ENCODE peak calls at places on chromosomes 4 and X, in four cellular contexts. K is K562, O is WTC11, L is HepG2. W is an unnamed sample.

GRCh38 chr4:76589402-76589801 is 154.4 kb downstream of the SHROOM3 start:
- DNase-seq in K (no peak), O (no peak), L (no peak), W (no peak)

GRCh38 chr4:15682790-15683495 is 1.3 kb downstream of the FAM200B start:
- DNase-seq in K (no peak), O (no peak), L (no peak), W (no peak)

GRCh38 chr4:140136509-140136908 is 17.5 kb downstream of the MAML3 start:
- DNase-seq in K (no peak), O (no peak), L (no peak), W (no peak)

GRCh38 chr4:26049447-26049846 is 135.4 kb downstream of the SMIM20 start:
- DNase-seq in K (no peak), O (no peak), L (no peak), W (no peak)

GRCh38 chr4:48341776-48342558 is 638 bp downstream of the SLAIN2 start:
- DNase-seq in K (peak; percentile 43), O (peak; percentile 72), L (no peak), W (peak; percentile 23)

GRCh38 chrX:151902813-151903591 is 9.7 kb upstream of the MAGEA4 start:
- DNase-seq in K (no peak), O (no peak), L (peak; percentile 2), W (no peak)

GRCh38 chrX:136260801-136261200 is 9.6 kb upstream of the MAP7D3 start:
- DNase-seq in K (no peak), O (no peak), L (no peak), W (no peak)

GRCh38 chr4:158808399-158808798 is 39.6 kb downstream of the FNIP2 start:
- DNase-seq in K (no peak), O (no peak), L (no peak), W (no peak)

GRCh38 chr4:165507381-165507780 is 128.6 kb downstream of the CPE start:
- DNase-seq in K (no peak), O (no peak), L (no peak), W (no peak)

GRCh38 chrX:79081895-79082512 is 62.5 kb upstream of the GPR174 start:
- DNase-seq in K (peak; percentile 10), O (no peak), L (no peak), W (peak; percentile 28)

GRCh38 chr4:51851090-51851936 is 8.4 kb downstream of the DCUN1D4 start:
- DNase-seq in K (peak; percentile 24), O (no peak), L (no peak), W (no peak)

GRCh38 chr4:184147858-184148799 is 69.5 kb downstream of the ENPP6 start:
- DNase-seq in K (no peak), O (no peak), L (no peak), W (no peak)

GRCh38 chr4:145186719-145187118 is 6.3 kb upstream of the OTUD4 start:
- DNase-seq in K (no peak), O (no peak), L (no peak), W (no peak)

GRCh38 chr4:151990201-151990600 is 229.4 kb upstream of the GATB start:
- DNase-seq in K (no peak), O (no peak), L (no peak), W (no peak)

DNA sequence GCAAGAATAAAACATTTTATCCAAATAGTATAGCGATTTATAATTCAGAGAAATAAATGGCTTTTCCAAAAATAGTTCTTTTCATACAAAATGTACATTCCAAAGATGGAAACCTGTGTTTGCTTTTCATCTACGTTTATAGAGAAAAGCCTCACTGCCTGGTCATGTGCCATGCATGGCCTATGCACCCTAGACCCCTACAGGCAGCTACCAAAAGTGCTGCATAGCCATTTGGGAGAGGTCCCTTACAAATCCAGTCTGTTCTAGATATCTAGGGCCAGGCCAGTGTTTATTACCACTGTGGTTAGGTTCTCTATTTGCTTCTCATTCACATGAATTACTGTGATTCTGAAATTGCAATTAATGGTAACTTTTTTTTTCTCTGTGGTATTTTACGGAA is 17.2 kb downstream of the HMGB2 start:
- DNase-seq in K (peak; percentile 36), O (peak; percentile 52), L (peak; percentile 21), W (peak; percentile 40)
- TF ChIP-seq ELF4 in K (no peak), O (no peak), L (no peak), W (no peak)

GRCh38 chr4:71538528-71538927 is 199.7 kb downstream of the SLC4A4 start:
- DNase-seq in K (no peak), O (no peak), L (no peak), W (no peak)
- TF ChIP-seq ELF4 in K (no peak), O (no peak), L (no peak), W (no peak)

DNA sequence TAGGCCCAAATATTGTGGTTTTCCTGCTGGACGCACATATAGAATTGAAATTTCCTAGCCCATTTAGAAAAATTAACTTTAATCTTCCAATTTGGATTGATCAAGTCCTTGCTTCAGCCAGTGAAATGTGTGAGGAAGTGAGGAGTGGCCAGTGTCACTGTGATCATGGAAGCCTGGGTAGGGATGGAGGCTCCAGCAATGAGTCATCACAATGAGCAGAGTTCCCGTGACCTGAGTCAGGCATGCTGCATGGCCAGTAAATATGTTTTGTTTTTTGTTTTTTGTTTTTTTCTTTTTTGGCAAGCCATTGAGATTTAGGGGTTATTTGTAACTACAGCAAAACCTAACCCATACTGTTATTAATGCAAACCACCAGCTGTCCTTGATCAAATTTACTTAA is 52.1 kb downstream of the IDS start:
- DNase-seq in K (no peak), O (no peak), L (no peak), W (no peak)
- TF ChIP-seq ELF4 in K (no peak), O (no peak), L (no peak), W (no peak)

GRCh38 chr4:8765631-8766590 is 105.7 kb downstream of the HMX1 start:
- DNase-seq in K (no peak), O (peak; percentile 7), L (no peak), W (no peak)

GRCh38 chr4:8768357-8768999 is 103.2 kb downstream of the HMX1 start:
- DNase-seq in K (no peak), O (no peak), L (no peak), W (no peak)

GRCh38 chr4:8763966-8764901 is 107.4 kb downstream of the HMX1 start:
- DNase-seq in K (no peak), O (peak; percentile 6), L (no peak), W (no peak)

GRCh38 chr4:8765084-8765483 is 106.6 kb downstream of the HMX1 start:
- DNase-seq in K (no peak), O (peak; percentile 8), L (no peak), W (no peak)

DNA sequence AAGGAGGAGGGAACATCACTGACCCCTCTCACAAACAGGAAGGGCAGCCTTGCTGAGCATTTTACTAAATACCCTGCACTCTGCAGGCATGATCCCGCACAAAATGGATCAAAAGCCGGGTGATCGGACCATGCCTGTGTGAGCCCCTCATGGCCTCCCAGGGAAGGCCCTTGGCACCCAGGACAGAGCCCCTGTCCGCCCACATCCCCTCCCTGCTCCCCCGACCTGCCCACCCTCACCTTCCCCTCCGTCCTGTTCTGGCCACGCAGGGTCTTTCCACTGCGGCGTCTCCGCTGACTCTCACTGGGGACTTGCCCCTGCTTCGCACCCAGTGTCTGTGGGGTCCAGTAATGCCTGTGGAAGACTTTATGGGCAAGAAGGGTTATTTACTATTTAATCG is 105.0 kb downstream of the HMX1 start:
- DNase-seq in K (no peak), O (peak; percentile 2), L (no peak), W (no peak)
- TF ChIP-seq ELF4 in K (no peak), O (no peak), L (no peak), W (no peak)

GRCh38 chrX:20514358-20514757 is 247.6 kb upstream of the RPS6KA3 start:
- DNase-seq in K (no peak), O (no peak), L (peak; percentile 16), W (no peak)
- TF ChIP-seq ELF4 in K (no peak), O (no peak), L (no peak), W (no peak)

GRCh38 chr4:16685536-16685935 is 212.9 kb downstream of the LDB2 start:
- DNase-seq in K (no peak), O (no peak), L (no peak), W (no peak)
- TF ChIP-seq ELF4 in K (no peak), O (no peak), L (no peak), W (no peak)

DNA sequence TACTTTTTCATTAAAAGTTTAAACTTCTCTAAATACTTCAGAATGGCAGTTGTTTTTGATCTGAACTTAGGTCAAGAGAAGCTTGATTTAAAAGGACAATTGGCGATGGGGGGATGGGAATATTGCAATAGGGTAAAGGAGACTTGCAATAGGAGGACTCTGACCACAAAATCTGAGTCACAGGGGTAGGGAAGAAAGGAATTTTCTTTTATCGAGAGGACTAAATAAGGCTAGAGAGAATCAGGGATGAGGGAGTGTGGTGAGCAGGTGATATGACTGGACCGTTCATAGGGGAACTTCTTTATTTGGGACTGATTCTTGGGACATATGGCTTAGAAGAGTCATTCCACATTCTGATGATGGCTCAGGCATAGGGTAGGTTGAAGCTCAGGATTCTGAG is 1260.2 kb downstream of the ADGRL3 start:
- DNase-seq in K (no peak), O (no peak), L (no peak), W (no peak)
- TF ChIP-seq ELF4 in K (no peak), O (no peak), L (no peak), W (no peak)

GRCh38 chr4:9947168-9948062 is 73.9 kb downstream of the SLC2A9 start:
- DNase-seq in K (no peak), O (no peak), L (no peak), W (no peak)
- TF ChIP-seq ELF4 in K (no peak), O (no peak), L (no peak), W (no peak)

DNA sequence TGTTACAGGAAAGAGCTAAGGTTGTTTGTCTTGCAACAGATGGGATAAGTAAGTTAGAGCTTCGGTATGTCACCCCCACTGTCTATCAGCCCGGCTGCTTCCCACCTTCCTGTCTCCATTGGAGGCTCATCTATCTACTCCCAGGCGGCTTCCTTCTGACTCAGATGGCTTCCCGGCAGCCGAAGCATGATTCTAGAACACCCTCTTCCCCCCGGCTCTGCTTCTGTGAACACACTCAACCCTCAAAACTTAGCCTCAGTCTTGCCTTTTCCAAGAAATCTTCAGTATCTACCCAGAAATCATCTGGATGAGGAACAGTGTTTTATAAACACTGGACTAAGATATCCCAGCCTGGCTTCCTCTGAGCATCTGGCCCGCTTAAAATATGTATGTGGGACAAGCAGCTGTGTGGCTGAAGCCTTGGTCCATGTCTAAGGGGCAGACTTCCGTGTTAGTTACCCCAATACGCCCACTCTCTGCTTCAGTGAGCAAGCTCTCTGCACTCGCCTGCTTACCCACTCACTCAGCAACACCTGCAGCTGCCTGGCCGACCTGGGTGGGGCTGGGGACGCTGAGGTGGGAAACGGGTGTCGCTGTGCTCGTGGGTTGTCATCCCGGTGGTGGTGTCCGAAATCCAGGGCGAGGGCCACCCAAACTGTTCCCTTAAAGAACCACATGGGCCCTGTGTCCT is 12.0 kb upstream of the SLC2A9 start:
- DNase-seq in K (peak; percentile 33), O (no peak), L (no peak), W (no peak)
- TF ChIP-seq ELF4 in K (no peak), O (no peak), L (no peak), W (no peak)

DNA sequence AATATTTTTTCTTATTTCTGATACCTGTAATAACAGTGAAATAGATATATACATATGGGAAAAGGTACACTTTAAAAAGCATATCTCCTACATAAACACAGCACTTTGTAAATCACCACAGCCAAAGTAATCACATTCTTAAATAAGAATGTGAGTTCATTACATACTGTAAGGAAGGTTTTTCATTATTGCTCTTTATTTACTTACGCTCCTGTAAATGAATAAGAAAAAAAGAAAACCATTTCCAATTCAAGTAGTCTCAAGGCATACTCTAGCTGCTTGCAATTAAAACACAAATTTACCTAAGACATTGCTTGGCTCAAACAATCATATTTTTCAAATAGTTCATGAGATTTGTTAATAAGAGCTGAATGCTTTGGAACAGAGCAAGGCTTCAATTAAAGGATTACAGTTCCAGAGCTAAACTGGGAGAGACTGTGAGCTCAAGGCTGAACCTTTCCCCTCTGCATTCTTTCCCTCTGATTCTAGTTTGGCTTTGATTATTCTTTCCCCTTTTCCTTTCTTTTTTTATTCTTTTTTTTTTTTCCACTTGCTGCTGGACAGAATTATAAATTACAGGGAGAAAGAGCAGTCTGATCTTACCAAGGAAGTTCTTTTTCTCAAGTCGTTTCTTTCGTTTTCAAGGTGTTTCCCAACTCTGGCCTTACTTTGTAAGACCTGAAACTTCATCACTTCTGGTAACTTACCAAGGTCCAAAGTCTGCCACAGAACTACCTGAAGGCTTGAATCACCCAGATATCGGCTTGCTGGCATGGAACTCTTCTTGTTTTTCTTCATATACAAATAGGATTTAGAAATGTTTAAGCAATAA is 278.3 kb downstream of the INPP4B start:
- DNase-seq in K (no peak), O (no peak), L (no peak), W (no peak)
- TF ChIP-seq ELF4 in K (no peak), O (no peak), L (no peak), W (no peak)

W was measured in HEK293T.